ENCODE peak calls at places on chromosomes 7 and 10, in seven cellular contexts. V is CD8-positive, alpha-beta T cell; O is heart right ventricle; E is GM23248; S is adrenal gland; P is ascending aorta; H is IMR-90. R is an unnamed sample.

GRCh38 chr7:112225006-112225405 is 18.5 kb downstream of the ZNF277 start:
- DNase-seq in O (no peak), V (no peak), H (no peak), P (no peak), E (no peak), S (no peak), R (no peak)

GRCh38 chr7:100888988-100889760 is at the start of gene UFSP1:
- DNase-seq in V (no peak), H (no peak), P (no peak), E (no peak), O (no peak), S (no peak), R (no peak)

GRCh38 chr7:137564677-137565076 is 221.1 kb upstream of the PTN start:
- DNase-seq in P (no peak), S (no peak), H (no peak), E (no peak), O (no peak), V (no peak), R (no peak)

GRCh38 chr10:113557389-113558321 is 4.8 kb downstream of the HABP2 start:
- DNase-seq in S (peak), V (no peak), P (no peak), E (no peak), H (no peak), O (peak), R (no peak)

GRCh38 chr7:71442492-71443196 is 310.7 kb downstream of the GALNT17 start:
- DNase-seq in O (no peak), S (no peak), V (no peak), P (no peak), H (no peak), E (no peak), R (no peak)

GRCh38 chr10:120262857-120263547 is 194.0 kb upstream of the PLPP4 start:
- DNase-seq in H (no peak), S (no peak), E (peak), P (no peak), V (no peak), O (no peak), R (no peak)

GRCh38 chr7:101564778-101565211 is 64.3 kb downstream of the MYL10 start:
- DNase-seq in E (peak), S (peak), P (no peak), H (no peak), V (no peak), O (no peak), R (no peak)

GRCh38 chr10:115921795-115922194 is 351.2 kb downstream of the GFRA1 start:
- DNase-seq in S (peak), V (no peak), H (peak), O (no peak), E (peak), P (no peak), R (no peak)

GRCh38 chr7:97107192-97107800 is 10.2 kb upstream of the SDHAF3 start:
- DNase-seq in V (no peak), P (no peak), S (no peak), O (no peak), H (peak), E (peak), R (no peak)

GRCh38 chr10:43929122-43929521 is 280.4 kb upstream of the ZNF32 start:
- DNase-seq in P (no peak), H (no peak), V (no peak), E (no peak), S (no peak), O (no peak), R (no peak)

GRCh38 chr7:139108256-139109187 is 998 bp downstream of the ZC3HAV1 start:
- DNase-seq in V (no peak), P (peak), O (peak), S (peak), H (peak), E (peak), R (no peak)

GRCh38 chr7:133703547-133703946 is 423.6 kb upstream of the LRGUK start:
- DNase-seq in H (peak), O (peak), V (no peak), E (peak), S (no peak), P (no peak), R (no peak)

GRCh38 chr10:132148261-132149251 is 38.2 kb upstream of the DPYSL4 start:
- DNase-seq in E (no peak), O (no peak), P (no peak), V (no peak), S (no peak), H (no peak), R (no peak)

GRCh38 chr10:89937494-89937893 is 236.1 kb downstream of the KIF20B start:
- DNase-seq in H (no peak), E (no peak), V (no peak), P (no peak), O (no peak), S (no peak), R (no peak)

GRCh38 chr10:3472705-3473078 is 300.1 kb upstream of the PITRM1 start:
- DNase-seq in E (peak), V (no peak), P (no peak), S (no peak), O (no peak), H (peak), R (no peak)

GRCh38 chr10:11611248-11612003 is at the start of gene USP6NL:
- DNase-seq in E (peak), V (peak), S (peak), O (peak), P (peak), H (peak), R (peak)

GRCh38 chr10:125812128-125812527 is 10.9 kb downstream of the UROS start:
- DNase-seq in V (no peak), E (peak), P (no peak), O (no peak), H (peak), S (peak), R (no peak)

GRCh38 chr10:79495306-79495705 is 17.0 kb upstream of the EIF5AL1 start:
- DNase-seq in V (no peak), O (no peak), E (no peak), H (no peak), P (no peak), S (no peak), R (no peak)

DNA sequence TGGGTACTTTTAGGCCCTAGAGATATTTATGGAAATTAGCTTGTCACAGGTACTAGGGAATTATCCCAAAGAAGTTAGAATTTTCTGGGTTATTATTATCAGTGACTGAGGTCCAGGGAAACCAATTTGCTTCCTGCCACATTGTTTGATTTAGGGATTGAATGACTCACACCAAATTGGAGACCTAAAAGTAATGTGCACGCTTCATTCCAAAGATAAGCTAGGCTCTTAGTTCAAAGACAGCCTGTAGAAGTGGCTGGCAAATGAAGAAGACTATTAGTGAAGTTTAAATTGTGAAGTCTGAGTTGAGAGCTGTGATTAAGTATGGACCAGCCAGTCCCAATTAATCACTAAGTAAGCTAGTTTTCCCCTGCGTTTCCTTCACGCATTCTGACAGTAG is 188.1 kb upstream of the MYO3A start:
- DNase-seq in O (no peak), H (no peak), P (no peak), V (no peak), S (no peak), E (no peak), R (no peak)
- H3K27ac ChIP-seq in O (no peak), H (no peak), P (no peak), V (no peak), S (no peak), E (no peak), R (no peak)

GRCh38 chr7:122803323-122803722 is 82.9 kb downstream of the CADPS2 start:
- DNase-seq in E (peak), H (no peak), P (no peak), V (no peak), O (peak), S (peak), R (no peak)
- H3K27ac ChIP-seq in E (no peak), H (no peak), P (no peak), V (no peak), O (no peak), S (no peak), R (no peak)

GRCh38 chr10:85638797-85639196 is 727.8 kb downstream of the GRID1 start:
- DNase-seq in S (no peak), P (no peak), H (no peak), O (no peak), E (no peak), V (no peak), R (no peak)
- H3K27ac ChIP-seq in S (no peak), P (no peak), H (no peak), O (no peak), E (no peak), V (no peak), R (no peak)

GRCh38 chr7:20083781-20084180 is 133.4 kb downstream of the MACC1 start:
- DNase-seq in S (peak), P (peak), H (peak), O (no peak), V (no peak), E (peak), R (no peak)
- H3K27ac ChIP-seq in S (no peak), P (no peak), H (no peak), O (no peak), V (no peak), E (peak), R (no peak)

GRCh38 chr10:2436933-2437332 is 630.4 kb upstream of the PFKP start:
- DNase-seq in E (no peak), S (no peak), P (no peak), O (no peak), V (no peak), H (no peak), R (no peak)

DNA sequence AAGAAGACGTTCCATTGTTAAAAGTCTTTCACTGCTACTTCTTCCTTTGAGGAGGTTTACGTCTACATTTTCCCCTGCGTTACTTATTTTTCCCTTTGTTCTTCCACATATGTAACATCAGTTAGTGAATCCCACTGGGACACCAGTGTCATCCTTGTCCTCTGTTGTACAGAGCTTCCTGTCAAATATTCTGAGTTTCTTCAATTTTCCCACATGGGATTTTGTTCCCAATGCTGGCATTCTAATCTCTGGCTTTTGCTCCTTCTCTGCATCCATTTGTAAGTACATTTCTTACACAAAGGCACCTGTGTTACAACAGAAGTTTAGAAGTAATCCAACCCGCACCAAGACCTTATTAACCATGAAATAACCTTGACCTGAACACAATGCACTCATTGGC is 627.4 kb upstream of the PFKP start:
- DNase-seq in O (no peak), E (no peak), H (no peak), V (no peak), S (no peak), P (no peak), R (no peak)
- H3K27ac ChIP-seq in O (no peak), E (no peak), H (no peak), V (no peak), S (no peak), P (no peak), R (no peak)

GRCh38 chr7:48537561-48537960 is 366.3 kb downstream of the ABCA13 start:
- DNase-seq in E (no peak), O (no peak), V (no peak), S (no peak), H (no peak), P (no peak), R (no peak)
- H3K27ac ChIP-seq in E (no peak), O (no peak), V (no peak), S (no peak), H (no peak), P (no peak), R (no peak)

GRCh38 chr10:93346060-93346459 is 136.1 kb downstream of the MYOF start:
- DNase-seq in S (no peak), O (no peak), E (peak), P (no peak), H (peak), V (no peak), R (no peak)
- H3K27ac ChIP-seq in S (no peak), O (no peak), E (peak), P (peak), H (no peak), V (no peak), R (no peak)

R was measured in substantia nigra.